ENCODE peak calls at places on chromosomes 2 and 18, in six cellular contexts. One of them, this sample, is unnamed.

GRCh38 chr2:80269806-80270205 is 34.7 kb downstream of the LRRTM1 start:
- DNase-seq in HCT116: no peak
- DNase-seq in colonic mucosa: peak; percentile 31
- DNase-seq in esophagus squamous epithelium: no peak
- DNase-seq in uterus: no peak
- DNase-seq in RWPE1: no peak
- DNase-seq in this sample: no peak

GRCh38 chr2:84694088-84694622 is 177.9 kb downstream of the DNAH6 start:
- DNase-seq in uterus: no peak
- DNase-seq in esophagus squamous epithelium: no peak
- DNase-seq in colonic mucosa: peak; percentile 54
- DNase-seq in HCT116: no peak
- DNase-seq in RWPE1: no peak
- DNase-seq in this sample: no peak

GRCh38 chr2:218082586-218083351 is 13.7 kb downstream of the RUFY4 start:
- DNase-seq in esophagus squamous epithelium: no peak
- DNase-seq in RWPE1: no peak
- DNase-seq in colonic mucosa: no peak
- DNase-seq in HCT116: no peak
- DNase-seq in uterus: no peak
- DNase-seq in this sample: no peak

GRCh38 chr2:212814941-212815340 is 276.3 kb upstream of the ERBB4 start:
- DNase-seq in RWPE1: no peak
- DNase-seq in colonic mucosa: no peak
- DNase-seq in HCT116: no peak
- DNase-seq in uterus: no peak
- DNase-seq in esophagus squamous epithelium: no peak
- DNase-seq in this sample: no peak

GRCh38 chr18:78692105-78692504 is 287.5 kb upstream of the SALL3 start:
- DNase-seq in HCT116: no peak
- DNase-seq in uterus: no peak
- DNase-seq in esophagus squamous epithelium: no peak
- DNase-seq in colonic mucosa: no peak
- DNase-seq in RWPE1: no peak
- DNase-seq in this sample: no peak

GRCh38 chr2:134491796-134492441 is 226.9 kb downstream of the TMEM163 start:
- DNase-seq in RWPE1: peak; percentile 17
- DNase-seq in esophagus squamous epithelium: no peak
- DNase-seq in uterus: no peak
- DNase-seq in colonic mucosa: no peak
- DNase-seq in HCT116: peak; percentile 37
- DNase-seq in this sample: no peak

GRCh38 chr2:4604767-4605166 is 901.4 kb downstream of the DCDC2C start:
- DNase-seq in esophagus squamous epithelium: no peak
- DNase-seq in HCT116: no peak
- DNase-seq in RWPE1: no peak
- DNase-seq in uterus: no peak
- DNase-seq in colonic mucosa: no peak
- DNase-seq in this sample: no peak

GRCh38 chr2:212905640-212906201 is 245.7 kb downstream of the IKZF2 start:
- DNase-seq in RWPE1: peak; percentile 76
- DNase-seq in esophagus squamous epithelium: no peak
- DNase-seq in uterus: no peak
- DNase-seq in colonic mucosa: peak; percentile 73
- DNase-seq in HCT116: no peak
- DNase-seq in this sample: peak; percentile 84

GRCh38 chr2:79219383-79219988 is 59.9 kb upstream of the REG3A start:
- DNase-seq in esophagus squamous epithelium: no peak
- DNase-seq in colonic mucosa: peak; percentile 43
- DNase-seq in RWPE1: peak; percentile 41
- DNase-seq in uterus: no peak
- DNase-seq in HCT116: no peak
- DNase-seq in this sample: peak; percentile 17

GRCh38 chr2:176099737-176100546 is at the start of gene HOXD12:
- DNase-seq in uterus: no peak
- DNase-seq in esophagus squamous epithelium: no peak
- DNase-seq in HCT116: no peak
- DNase-seq in colonic mucosa: peak; percentile 11
- DNase-seq in RWPE1: no peak
- DNase-seq in this sample: no peak

GRCh38 chr2:47653909-47654789 is 128.8 kb upstream of the MSH6 start:
- DNase-seq in esophagus squamous epithelium: no peak
- DNase-seq in colonic mucosa: peak; percentile 68
- DNase-seq in HCT116: no peak
- DNase-seq in uterus: peak; percentile 24
- DNase-seq in RWPE1: no peak
- DNase-seq in this sample: peak; percentile 25

GRCh38 chr2:129061079-129061785 is 742.6 kb upstream of the HS6ST1 start:
- DNase-seq in uterus: no peak
- DNase-seq in colonic mucosa: no peak
- DNase-seq in esophagus squamous epithelium: no peak
- DNase-seq in RWPE1: peak; percentile 75
- DNase-seq in HCT116: no peak
- DNase-seq in this sample: peak; percentile 79

GRCh38 chr2:219001577-219002394 is 8.6 kb upstream of the CRYBA2 start:
- DNase-seq in esophagus squamous epithelium: no peak
- DNase-seq in HCT116: peak; percentile 40
- DNase-seq in RWPE1: peak; percentile 65
- DNase-seq in uterus: no peak
- DNase-seq in colonic mucosa: peak; percentile 96
- DNase-seq in this sample: no peak

GRCh38 chr2:2919026-2919425 is 458.6 kb downstream of the EIPR1 start:
- DNase-seq in esophagus squamous epithelium: no peak
- DNase-seq in HCT116: no peak
- DNase-seq in uterus: no peak
- DNase-seq in RWPE1: no peak
- DNase-seq in colonic mucosa: no peak
- DNase-seq in this sample: no peak

GRCh38 chr2:10774394-10774793 is 38.2 kb downstream of the PDIA6 start:
- DNase-seq in RWPE1: no peak
- DNase-seq in HCT116: no peak
- DNase-seq in uterus: no peak
- DNase-seq in esophagus squamous epithelium: no peak
- DNase-seq in colonic mucosa: no peak
- DNase-seq in this sample: no peak

GRCh38 chr2:2850218-2850850 is 519.3 kb upstream of the MYT1L start:
- DNase-seq in RWPE1: no peak
- DNase-seq in colonic mucosa: no peak
- DNase-seq in esophagus squamous epithelium: no peak
- DNase-seq in uterus: no peak
- DNase-seq in HCT116: no peak
- DNase-seq in this sample: no peak

GRCh38 chr2:222504191-222504590 is 79.8 kb downstream of the SGPP2 start:
- DNase-seq in colonic mucosa: no peak
- DNase-seq in HCT116: no peak
- DNase-seq in RWPE1: no peak
- DNase-seq in uterus: no peak
- DNase-seq in esophagus squamous epithelium: no peak
- DNase-seq in this sample: no peak

GRCh38 chr2:205892141-205893064 is 193.6 kb downstream of the INO80D start:
- DNase-seq in HCT116: no peak
- DNase-seq in RWPE1: peak; percentile 42
- DNase-seq in esophagus squamous epithelium: no peak
- DNase-seq in colonic mucosa: no peak
- DNase-seq in uterus: no peak
- DNase-seq in this sample: peak; percentile 51

DNA sequence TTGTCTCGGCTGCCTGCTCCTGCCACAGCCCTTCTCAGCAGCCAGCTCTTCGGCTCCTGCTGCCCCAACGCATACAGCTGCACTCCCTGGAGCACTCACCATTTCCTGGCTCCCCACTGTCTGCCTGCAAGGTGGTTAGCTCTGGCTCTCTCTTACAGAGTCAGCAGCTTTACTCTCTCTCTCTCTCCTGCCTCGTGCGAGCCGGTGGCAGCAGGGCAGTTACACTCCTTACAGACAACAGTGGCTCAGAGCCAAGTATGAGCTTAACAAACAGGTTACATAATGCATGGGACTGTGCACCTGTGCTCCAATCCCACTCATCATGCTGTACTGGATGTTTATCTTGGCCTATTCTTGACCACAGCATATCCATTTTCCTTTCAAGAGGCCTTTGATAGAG is 47.4 kb upstream of the DNAJC10 start:
- DNase-seq in HCT116: no peak
- DNase-seq in esophagus squamous epithelium: no peak
- DNase-seq in uterus: no peak
- DNase-seq in colonic mucosa: peak; percentile 23
- DNase-seq in RWPE1: no peak
- DNase-seq in this sample: peak; percentile 87
- H3K27ac ChIP-seq in HCT116: no peak overlapping the region
- H3K27ac ChIP-seq in esophagus squamous epithelium: no peak overlapping the region
- H3K27ac ChIP-seq in uterus: no peak overlapping the region
- H3K27ac ChIP-seq in colonic mucosa: no peak overlapping the region
- H3K27ac ChIP-seq in RWPE1: no peak overlapping the region
- H3K27ac ChIP-seq in this sample: no peak overlapping the region

GRCh38 chr18:63131944-63132818 is 187.4 kb downstream of the BCL2 start:
- DNase-seq in HCT116: no peak
- DNase-seq in uterus: no peak
- DNase-seq in colonic mucosa: no peak
- DNase-seq in RWPE1: no peak
- DNase-seq in esophagus squamous epithelium: no peak
- DNase-seq in this sample: no peak

GRCh38 chr18:63128242-63128967 is 191.2 kb downstream of the BCL2 start:
- DNase-seq in esophagus squamous epithelium: no peak
- DNase-seq in colonic mucosa: no peak
- DNase-seq in uterus: no peak
- DNase-seq in HCT116: no peak
- DNase-seq in RWPE1: no peak
- DNase-seq in this sample: no peak

GRCh38 chr18:63132819-63133200 is 186.8 kb downstream of the BCL2 start:
- DNase-seq in esophagus squamous epithelium: no peak
- DNase-seq in colonic mucosa: peak; percentile 75
- DNase-seq in uterus: no peak
- DNase-seq in RWPE1: no peak
- DNase-seq in HCT116: no peak
- DNase-seq in this sample: no peak

GRCh38 chr18:63130176-63130575 is 189.4 kb downstream of the BCL2 start:
- DNase-seq in uterus: no peak
- DNase-seq in HCT116: no peak
- DNase-seq in RWPE1: no peak
- DNase-seq in esophagus squamous epithelium: no peak
- DNase-seq in colonic mucosa: no peak
- DNase-seq in this sample: no peak

GRCh38 chr18:63131106-63131943 is 188.2 kb downstream of the BCL2 start:
- DNase-seq in HCT116: no peak
- DNase-seq in RWPE1: peak; percentile 27
- DNase-seq in esophagus squamous epithelium: no peak
- DNase-seq in colonic mucosa: peak; percentile 81
- DNase-seq in uterus: peak; percentile 84
- DNase-seq in this sample: peak; percentile 39
- H3K27ac ChIP-seq in HCT116: no peak overlapping the region
- H3K27ac ChIP-seq in RWPE1: no peak overlapping the region
- H3K27ac ChIP-seq in esophagus squamous epithelium: no peak overlapping the region
- H3K27ac ChIP-seq in colonic mucosa: peak overlapping the region; percentile 49
- H3K27ac ChIP-seq in uterus: peak overlapping the region; percentile 44
- H3K27ac ChIP-seq in this sample: no peak overlapping the region

GRCh38 chr2:9656270-9656766 is 25.5 kb upstream of the YWHAQ start:
- DNase-seq in RWPE1: peak; percentile 92
- DNase-seq in colonic mucosa: no peak
- DNase-seq in HCT116: no peak
- DNase-seq in esophagus squamous epithelium: no peak
- DNase-seq in uterus: no peak
- DNase-seq in this sample: peak; percentile 98
- H3K27ac ChIP-seq in RWPE1: peak overlapping the region; percentile 42
- H3K27ac ChIP-seq in colonic mucosa: no peak overlapping the region
- H3K27ac ChIP-seq in HCT116: no peak overlapping the region
- H3K27ac ChIP-seq in esophagus squamous epithelium: no peak overlapping the region
- H3K27ac ChIP-seq in uterus: no peak overlapping the region
- H3K27ac ChIP-seq in this sample: peak overlapping the region; percentile 67

DNA sequence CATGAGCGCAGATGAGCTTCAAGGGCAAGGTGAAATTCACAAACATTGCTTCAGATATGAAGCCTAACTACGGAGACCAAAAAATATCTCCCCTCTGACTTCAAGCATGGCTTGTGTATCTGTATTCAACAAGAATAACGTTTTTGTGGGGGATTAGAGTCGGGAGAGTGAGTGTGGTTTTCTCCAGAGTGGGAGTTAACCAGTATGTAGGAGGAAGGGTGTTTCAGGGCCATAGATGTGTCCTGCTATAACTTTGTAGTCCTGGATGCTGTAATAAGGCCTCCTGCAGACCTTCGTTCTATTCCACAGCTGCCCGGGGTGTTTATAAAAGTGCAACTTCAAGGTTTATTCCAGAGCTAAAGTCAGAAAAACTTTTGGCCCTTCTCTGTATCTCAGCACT is 12.9 kb upstream of the C2orf74 start:
- DNase-seq in RWPE1: no peak
- DNase-seq in uterus: no peak
- DNase-seq in HCT116: no peak
- DNase-seq in colonic mucosa: no peak
- DNase-seq in esophagus squamous epithelium: no peak
- DNase-seq in this sample: no peak
- H3K27ac ChIP-seq in RWPE1: no peak overlapping the region
- H3K27ac ChIP-seq in uterus: no peak overlapping the region
- H3K27ac ChIP-seq in HCT116: no peak overlapping the region
- H3K27ac ChIP-seq in colonic mucosa: no peak overlapping the region
- H3K27ac ChIP-seq in esophagus squamous epithelium: no peak overlapping the region
- H3K27ac ChIP-seq in this sample: no peak overlapping the region

DNA sequence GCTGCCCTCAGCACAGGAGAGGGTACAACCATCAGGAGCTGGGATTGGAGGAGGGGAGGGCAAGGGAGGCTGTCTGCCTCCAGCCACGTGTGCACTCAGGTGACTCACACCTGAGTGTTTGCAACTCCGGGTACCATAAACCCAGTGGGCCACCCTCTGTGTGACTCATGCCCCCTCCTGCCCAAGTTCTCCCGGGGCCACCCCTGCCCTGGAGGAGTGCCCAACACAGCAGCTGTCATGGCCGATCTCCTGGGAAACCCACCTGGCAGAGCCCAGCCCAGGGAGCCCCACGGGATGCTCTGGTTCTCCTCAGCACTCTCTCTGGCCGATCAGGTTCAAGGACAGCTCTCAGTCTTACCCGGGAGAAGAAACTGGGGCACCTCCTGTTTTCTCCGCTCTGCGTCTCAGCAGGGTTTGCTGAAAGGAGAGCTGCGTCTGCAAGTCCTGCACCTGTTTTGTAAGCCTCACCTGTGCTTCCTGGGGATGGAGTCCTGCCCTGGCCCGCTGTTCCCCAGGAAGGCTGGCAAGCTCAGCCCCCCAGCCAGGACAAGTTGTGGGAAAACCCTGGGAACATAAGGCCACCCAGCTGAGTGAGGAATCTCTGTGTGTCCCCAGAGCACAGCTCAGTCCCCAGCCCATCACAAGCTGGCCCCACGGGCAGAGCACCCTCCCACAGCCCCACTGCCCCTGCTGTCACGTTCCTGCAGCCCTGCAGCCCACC is 44.0 kb upstream of the UBE2F start:
- DNase-seq in HCT116: peak; percentile 49
- DNase-seq in uterus: peak; percentile 68
- DNase-seq in colonic mucosa: no peak
- DNase-seq in RWPE1: peak; percentile 85
- DNase-seq in esophagus squamous epithelium: no peak
- DNase-seq in this sample: no peak
- H3K27ac ChIP-seq in HCT116: peak overlapping the region; percentile 51
- H3K27ac ChIP-seq in uterus: peak overlapping the region; percentile 83
- H3K27ac ChIP-seq in colonic mucosa: no peak overlapping the region
- H3K27ac ChIP-seq in RWPE1: peak overlapping the region; percentile 78
- H3K27ac ChIP-seq in esophagus squamous epithelium: no peak overlapping the region
- H3K27ac ChIP-seq in this sample: no peak overlapping the region